ENCODE peak calls at places on chromosomes 1 and 21, in five cellular contexts. S is activated T-cell treated with anti-CD3 and anti-CD28 coated beads for 1 hour; R is neural crest cell; B is stimulated activated CD4-positive, alpha-beta T cell treated with anti-CD3 and anti-CD28 coated beads, Interleukin-1b, Interleukin-23, amount 100 ng/mL, for 4 hours; G is left ventricle myocardium inferior. P is an unnamed sample.

GRCh38 chr1:221527886-221528634 is 213.8 kb downstream of the DUSP10 start:
- DNase-seq in S (no peak), R (no peak), B (no peak), G (no peak), P (no peak)

GRCh38 chr1:108050134-108050533 is 85.2 kb upstream of the VAV3 start:
- DNase-seq in S (no peak), R (no peak), B (no peak), G (peak; percentile 18), P (no peak)

GRCh38 chr1:53580739-53581475 is 121.7 kb downstream of the DMRTB1 start:
- DNase-seq in S (no peak), R (no peak), B (no peak), G (no peak), P (no peak)

GRCh38 chr1:212620293-212620692 is 11.7 kb downstream of the ATF3 start:
- DNase-seq in S (no peak), R (no peak), B (no peak), G (no peak), P (no peak)

GRCh38 chr1:202593845-202594244 is 116.4 kb downstream of the SYT2 start:
- DNase-seq in S (no peak), R (no peak), B (no peak), G (no peak), P (no peak)

GRCh38 chr1:27057801-27058647 is 45.4 kb upstream of the TENT5B start:
- DNase-seq in S (no peak), R (no peak), B (no peak), G (no peak), P (no peak)

GRCh38 chr1:154867841-154868610 is 2.1 kb downstream of the KCNN3 start:
- DNase-seq in S (no peak), R (no peak), B (no peak), G (no peak), P (no peak)

GRCh38 chr1:153945131-153945794 is 1.3 kb downstream of the DENND4B start:
- DNase-seq in S (peak; percentile 64), R (no peak), B (peak; percentile 53), G (peak; percentile 69), P (no peak)

GRCh38 chr1:175755516-175755915 is 12.1 kb upstream of the TNR start:
- DNase-seq in S (no peak), R (no peak), B (no peak), G (no peak), P (no peak)

GRCh38 chr1:117642963-117643362 is 37.1 kb downstream of the TENT5C start:
- DNase-seq in S (no peak), R (no peak), B (no peak), G (no peak), P (no peak)

GRCh38 chr21:43690346-43690745 is 28.6 kb upstream of the PDXK start:
- DNase-seq in S (no peak), R (no peak), B (no peak), G (no peak), P (no peak)

GRCh38 chr1:220789532-220790147 is 2.9 kb downstream of the MTARC1 start:
- DNase-seq in S (no peak), R (no peak), B (no peak), G (no peak), P (no peak)

GRCh38 chr1:223716302-223716862 is 4.0 kb downstream of the CAPN2 start:
- DNase-seq in S (peak; percentile 41), R (no peak), B (no peak), G (no peak), P (no peak)

GRCh38 chr1:215717677-215718076 is 150.6 kb downstream of the KCTD3 start:
- DNase-seq in S (no peak), R (no peak), B (no peak), G (no peak), P (no peak)

GRCh38 chr1:108896160-108897150 is 19.7 kb downstream of the GPSM2 start:
- DNase-seq in S (no peak), R (no peak), B (no peak), G (no peak), P (no peak)

GRCh38 chr21:17925900-17926299 is 106.7 kb upstream of the C21orf91 start:
- DNase-seq in S (no peak), R (no peak), B (no peak), G (no peak), P (peak; percentile 19)

GRCh38 chr1:222373216-222373615 is 174.7 kb downstream of the HHIPL2 start:
- DNase-seq in S (no peak), R (no peak), B (no peak), G (no peak), P (no peak)

GRCh38 chr21:35352066-35352770 is 303.1 kb upstream of the RUNX1 start:
- DNase-seq in S (no peak), R (no peak), B (no peak), G (no peak), P (no peak)

GRCh38 chr1:26555550-26555981 is 26.0 kb downstream of the RPS6KA1 start:
- DNase-seq in S (no peak), R (peak; percentile 59), B (no peak), G (no peak), P (no peak)

GRCh38 chr1:116628448-116628847 is 39.1 kb downstream of the IGSF3 start:
- DNase-seq in S (no peak), R (no peak), B (no peak), G (no peak), P (no peak)

GRCh38 chr1:202571719-202572339 is 138.4 kb downstream of the SYT2 start:
- DNase-seq in S (no peak), R (peak; percentile 16), B (no peak), G (no peak), P (peak; percentile 42)

GRCh38 chr1:30106125-30106524 is 617.3 kb downstream of the MATN1 start:
- DNase-seq in S (no peak), R (peak; percentile 60), B (no peak), G (peak; percentile 27), P (peak; percentile 78)

GRCh38 chr1:202281316-202282016 is 60.3 kb downstream of the UBE2T start:
- DNase-seq in S (no peak), R (no peak), B (no peak), G (no peak), P (no peak)